ENCODE peak calls at places on chromosomes 2 and 18, in five cellular contexts. O is BE2C, T is NCI-H510A treated with DMSO at 0.1 percent for 48 hours, U is fibroblast of the aortic adventitia, X is NCI-H1105. C is an unnamed sample.

GRCh38 chr18:59553273-59553672 is 143.9 kb downstream of the CCBE1 start:
- DNase-seq in O (no peak), T (no peak), U (no peak), X (no peak), C (no peak)

GRCh38 chr18:28875059-28875458 is 698.1 kb upstream of the CDH2 start:
- DNase-seq in U (peak), X (peak), T (no peak), O (no peak), C (no peak)

GRCh38 chr2:120539937-120540718 is 194.2 kb downstream of the INHBB start:
- DNase-seq in T (peak), X (no peak), O (peak), U (peak), C (peak)

GRCh38 chr2:3222636-3223035 is 155.0 kb downstream of the EIPR1 start:
- DNase-seq in U (no peak), O (no peak), X (no peak), T (no peak), C (no peak)

GRCh38 chr2:63734510-63734909 is 107.2 kb upstream of the UGP2 start:
- DNase-seq in O (no peak), U (peak), T (peak), X (no peak), C (no peak)

GRCh38 chr2:233091595-233092375 is 31.6 kb downstream of the INPP5D start:
- DNase-seq in X (no peak), O (no peak), U (no peak), T (no peak), C (no peak)

GRCh38 chr2:120005834-120006521 is 6.9 kb upstream of the EPB41L5 start:
- DNase-seq in X (no peak), O (no peak), U (no peak), T (no peak), C (no peak)

GRCh38 chr18:59787998-59788875 is 91.0 kb upstream of the CCBE1 start:
- DNase-seq in U (peak), O (no peak), T (no peak), X (no peak), C (peak)

GRCh38 chr2:100242891-100243670 is 79.2 kb downstream of the LONRF2 start:
- DNase-seq in T (peak), X (peak), U (peak), O (peak), C (no peak)

GRCh38 chr2:238256111-238256510 is 16.3 kb upstream of the HES6 start:
- DNase-seq in T (no peak), X (no peak), O (no peak), U (no peak), C (no peak)

GRCh38 chr2:216017365-216017764 is 4.0 kb upstream of the MREG start:
- DNase-seq in U (no peak), O (peak), X (no peak), T (no peak), C (no peak)

GRCh38 chr2:46062637-46063412 is 234.4 kb upstream of the EPAS1 start:
- DNase-seq in X (peak), U (peak), O (peak), T (peak), C (peak)

GRCh38 chr2:72887032-72887835 is at the start of gene SPR:
- DNase-seq in X (peak), U (peak), O (peak), T (peak), C (peak)

GRCh38 chr2:231673348-231673770 is 35.0 kb upstream of the PTMA start:
- DNase-seq in O (peak), T (peak), X (no peak), U (no peak), C (no peak)

GRCh38 chr2:227043981-227044380 is 120.0 kb downstream of the COL4A4 start:
- DNase-seq in O (no peak), X (no peak), U (no peak), T (no peak), C (no peak)

GRCh38 chr2:118669639-118670038 is 177.8 kb downstream of the EN1 start:
- DNase-seq in T (no peak), O (no peak), U (no peak), X (no peak), C (no peak)

GRCh38 chr2:110718382-110718781 is 14.0 kb upstream of the ACOXL start:
- DNase-seq in U (no peak), O (no peak), T (no peak), X (no peak), C (no peak)

GRCh38 chr2:25274868-25275574 is 66.7 kb downstream of the DNMT3A start:
- DNase-seq in X (no peak), U (peak), T (no peak), O (no peak), C (no peak)

GRCh38 chr2:18445412-18446320 is 114.8 kb downstream of the RDH14 start:
- DNase-seq in T (no peak), U (peak), O (no peak), X (no peak), C (no peak)

GRCh38 chr18:48544116-48544515 is 5.3 kb downstream of the CTIF start:
- DNase-seq in T (no peak), U (no peak), O (no peak), X (no peak), C (no peak)